ENCODE peak calls at places on chromosomes 3 and 15, in four cellular contexts. L is stimulated activated CD4-positive, alpha-beta T cell treated with anti-CD3 and anti-CD28 coated beads, Interleukin-2, amount 100 ng/mL, for 48 hours; O is body of pancreas; T is glutamatergic neuron. P is an unnamed sample.
A peak's percentile ranks its signal among the peaks of the same experiment; 100 is the strongest.

GRCh38 chr3:142224482-142225072 is 808 bp downstream of the GK5 start:
- DNase-seq in O (no peak), T (no peak), L (no peak), P (no peak)

GRCh38 chr15:100438570-100438969 is 90.2 kb downstream of the CERS3 start:
- DNase-seq in O (peak; percentile 55), L (no peak), T (no peak), P (no peak)

GRCh38 chr15:50262533-50262932 is 3.0 kb downstream of the HDC start:
- DNase-seq in L (no peak), T (no peak), O (no peak), P (no peak)

GRCh38 chr15:66780172-66780972 is 78.3 kb downstream of the SMAD6 start:
- DNase-seq in T (no peak), L (no peak), O (peak; percentile 40), P (no peak)

GRCh38 chr3:41808618-41809017 is 153.3 kb downstream of the ULK4 start:
- DNase-seq in T (no peak), L (no peak), O (peak; percentile 10), P (no peak)

GRCh38 chr3:71461749-71462483 is 121.6 kb downstream of the FOXP1 start:
- DNase-seq in T (no peak), L (no peak), O (no peak), P (no peak)

GRCh38 chr3:126544596-126545281 is 14.0 kb downstream of the C3orf22 start:
- DNase-seq in O (peak; percentile 4), L (no peak), T (peak; percentile 10), P (no peak)

GRCh38 chr15:25664761-25665160 is 198.4 kb downstream of the ATP10A start:
- DNase-seq in O (no peak), T (no peak), L (no peak), P (no peak)

GRCh38 chr3:87167634-87168456 is 59.3 kb upstream of the CHMP2B start:
- DNase-seq in L (peak; percentile 19), O (peak; percentile 40), T (no peak), P (no peak)

GRCh38 chr15:40511472-40512133 is 40.8 kb downstream of the CHST14 start:
- DNase-seq in O (peak; percentile 89), L (no peak), T (peak; percentile 69), P (no peak)

GRCh38 chr3:1092771-1093170 is at the start of gene CNTN6:
- DNase-seq in O (no peak), T (peak; percentile 43), L (no peak), P (no peak)

GRCh38 chr15:54604963-54605362 is 591.8 kb downstream of the RSL24D1 start:
- DNase-seq in L (no peak), T (no peak), O (no peak), P (no peak)

GRCh38 chr3:13836658-13837587 is 42.9 kb downstream of the WNT7A start:
- DNase-seq in L (no peak), O (no peak), T (no peak), P (no peak)

GRCh38 chr3:47781326-47781684 is 388 bp downstream of the SMARCC1 start:
- DNase-seq in T (peak; percentile 78), L (peak; percentile 64), O (peak; percentile 70), P (no peak)

GRCh38 chr3:194996746-194997145 is 274.2 kb downstream of the XXYLT1 start:
- DNase-seq in L (no peak), O (no peak), T (no peak), P (no peak)

GRCh38 chr15:64828985-64829384 is 3.5 kb upstream of the PIF1 start:
- DNase-seq in T (no peak), O (no peak), L (no peak), P (no peak)

GRCh38 chr3:63909431-63909830 is 2.8 kb downstream of the SCAANT1 start:
- DNase-seq in O (no peak), L (no peak), T (no peak), P (no peak)

GRCh38 chr3:187122261-187122660 is 17.0 kb downstream of the RPL39L start:
- DNase-seq in L (no peak), O (no peak), T (no peak), P (no peak)

GRCh38 chr15:75200765-75201608 is 695 bp upstream of the C15orf39 start:
- DNase-seq in T (no peak), L (no peak), O (peak; percentile 92), P (no peak)

GRCh38 chr3:160564949-160565441 is 376 bp downstream of the KPNA4 start:
- DNase-seq in T (peak; percentile 74), L (no peak), O (peak; percentile 74), P (no peak)

GRCh38 chr3:151145713-151146070 is 57.3 kb downstream of the GPR171 start:
- DNase-seq in L (no peak), O (no peak), T (no peak), P (no peak)

GRCh38 chr3:162704991-162705390 is 1208.4 kb downstream of the OTOL1 start:
- DNase-seq in O (no peak), T (no peak), L (no peak), P (no peak)

GRCh38 chr3:129604942-129605592 is 1.4 kb downstream of the PLXND1 start:
- DNase-seq in L (no peak), O (no peak), T (peak; percentile 78), P (no peak)

P was measured in GOT3.